ENCODE peak calls at places on chromosomes 1 and 21, in four cellular contexts. One of them, this sample, is unnamed.

GRCh38 chr1:39829791-39830533 is 41.3 kb upstream of the BMP8B start:
- DNase-seq in Peyer's patch: no peak
- DNase-seq in tibial nerve: no peak
- DNase-seq in CD8-positive, alpha-beta T cell: no peak
- DNase-seq in this sample: no peak

GRCh38 chr1:2866415-2867086 is 65.1 kb upstream of the TTC34 start:
- DNase-seq in Peyer's patch: no peak
- DNase-seq in tibial nerve: no peak
- DNase-seq in CD8-positive, alpha-beta T cell: no peak
- DNase-seq in this sample: no peak

GRCh38 chr21:42201615-42202161 is 17.3 kb upstream of the ABCG1 start:
- DNase-seq in Peyer's patch: peak; percentile 46
- DNase-seq in tibial nerve: no peak
- DNase-seq in CD8-positive, alpha-beta T cell: no peak
- DNase-seq in this sample: no peak

GRCh38 chr1:59062743-59063142 is 234.2 kb upstream of the FGGY start:
- DNase-seq in Peyer's patch: peak; percentile 59
- DNase-seq in tibial nerve: no peak
- DNase-seq in CD8-positive, alpha-beta T cell: no peak
- DNase-seq in this sample: peak; percentile 76

GRCh38 chr1:228212415-228212965 is 4.6 kb downstream of the OBSCN start:
- DNase-seq in Peyer's patch: peak; percentile 48
- DNase-seq in tibial nerve: no peak
- DNase-seq in CD8-positive, alpha-beta T cell: no peak
- DNase-seq in this sample: no peak

GRCh38 chr21:43866233-43866632 is 1.2 kb downstream of the AGPAT3 start:
- DNase-seq in Peyer's patch: peak; percentile 68
- DNase-seq in tibial nerve: peak; percentile 26
- DNase-seq in CD8-positive, alpha-beta T cell: peak; percentile 21
- DNase-seq in this sample: no peak

GRCh38 chr1:247113094-247113497 is 8.9 kb upstream of the ZNF669 start:
- DNase-seq in Peyer's patch: no peak
- DNase-seq in tibial nerve: no peak
- DNase-seq in CD8-positive, alpha-beta T cell: no peak
- DNase-seq in this sample: no peak

GRCh38 chr1:207454046-207454964 is at the start of gene CR2:
- DNase-seq in Peyer's patch: peak; percentile 90
- DNase-seq in tibial nerve: peak; percentile 5
- DNase-seq in CD8-positive, alpha-beta T cell: peak; percentile 63
- DNase-seq in this sample: no peak

GRCh38 chr1:79128726-79129125 is 122.2 kb upstream of the ADGRL4 start:
- DNase-seq in Peyer's patch: no peak
- DNase-seq in tibial nerve: no peak
- DNase-seq in CD8-positive, alpha-beta T cell: no peak
- DNase-seq in this sample: peak; percentile 71

GRCh38 chr1:209363112-209363511 is 220.4 kb upstream of the CAMK1G start:
- DNase-seq in Peyer's patch: no peak
- DNase-seq in tibial nerve: no peak
- DNase-seq in CD8-positive, alpha-beta T cell: no peak
- DNase-seq in this sample: no peak

GRCh38 chr1:145999321-146000024 is 3.1 kb upstream of the TXNIP start:
- DNase-seq in Peyer's patch: peak; percentile 80
- DNase-seq in tibial nerve: no peak
- DNase-seq in CD8-positive, alpha-beta T cell: peak; percentile 40
- DNase-seq in this sample: no peak

GRCh38 chr1:46246548-46247432 is 773 bp upstream of the RAD54L start:
- DNase-seq in Peyer's patch: no peak
- DNase-seq in tibial nerve: no peak
- DNase-seq in CD8-positive, alpha-beta T cell: peak; percentile 46
- DNase-seq in this sample: no peak

GRCh38 chr1:86841120-86841519 is 72.8 kb downstream of the SELENOF start:
- DNase-seq in Peyer's patch: no peak
- DNase-seq in tibial nerve: no peak
- DNase-seq in CD8-positive, alpha-beta T cell: no peak
- DNase-seq in this sample: no peak

GRCh38 chr1:223755432-223755792 is 43.1 kb downstream of the CAPN2 start:
- DNase-seq in Peyer's patch: no peak
- DNase-seq in tibial nerve: no peak
- DNase-seq in CD8-positive, alpha-beta T cell: no peak
- DNase-seq in this sample: no peak

GRCh38 chr1:2953688-2954285 is 67.5 kb upstream of the ACTRT2 start:
- DNase-seq in Peyer's patch: no peak
- DNase-seq in tibial nerve: no peak
- DNase-seq in CD8-positive, alpha-beta T cell: no peak
- DNase-seq in this sample: no peak

GRCh38 chr1:153663211-153663610 is 4.7 kb downstream of the SNAPIN start:
- DNase-seq in Peyer's patch: peak; percentile 22
- DNase-seq in tibial nerve: no peak
- DNase-seq in CD8-positive, alpha-beta T cell: no peak
- DNase-seq in this sample: no peak

GRCh38 chr21:38614558-38614957 is 116.3 kb upstream of the ERG start:
- DNase-seq in Peyer's patch: no peak
- DNase-seq in tibial nerve: no peak
- DNase-seq in CD8-positive, alpha-beta T cell: no peak
- DNase-seq in this sample: no peak

GRCh38 chr1:44322367-44322766 is 32.7 kb downstream of the ERI3 start:
- DNase-seq in Peyer's patch: no peak
- DNase-seq in tibial nerve: no peak
- DNase-seq in CD8-positive, alpha-beta T cell: no peak
- DNase-seq in this sample: no peak

GRCh38 chr1:57163332-57163731 is 197.5 kb upstream of the C8B start:
- DNase-seq in Peyer's patch: no peak
- DNase-seq in tibial nerve: no peak
- DNase-seq in CD8-positive, alpha-beta T cell: no peak
- DNase-seq in this sample: no peak

GRCh38 chr1:28163496-28164120 is 12.9 kb downstream of the PTAFR start:
- DNase-seq in Peyer's patch: no peak
- DNase-seq in tibial nerve: no peak
- DNase-seq in CD8-positive, alpha-beta T cell: no peak
- DNase-seq in this sample: no peak

GRCh38 chr1:172903581-172904220 is 147.0 kb downstream of the TNFSF18 start:
- DNase-seq in Peyer's patch: no peak
- DNase-seq in tibial nerve: no peak
- DNase-seq in CD8-positive, alpha-beta T cell: no peak
- DNase-seq in this sample: peak; percentile 55

GRCh38 chr1:170856455-170856854 is 78.9 kb upstream of the MROH9 start:
- DNase-seq in Peyer's patch: no peak
- DNase-seq in tibial nerve: no peak
- DNase-seq in CD8-positive, alpha-beta T cell: no peak
- DNase-seq in this sample: no peak

GRCh38 chr1:170857955-170858354 is 77.4 kb upstream of the MROH9 start:
- DNase-seq in Peyer's patch: no peak
- DNase-seq in tibial nerve: no peak
- DNase-seq in CD8-positive, alpha-beta T cell: no peak
- DNase-seq in this sample: no peak

GRCh38 chr1:170853867-170854266 is 81.5 kb upstream of the MROH9 start:
- DNase-seq in Peyer's patch: no peak
- DNase-seq in tibial nerve: no peak
- DNase-seq in CD8-positive, alpha-beta T cell: no peak
- DNase-seq in this sample: no peak

GRCh38 chr1:170853302-170853701 is 82.0 kb upstream of the MROH9 start:
- DNase-seq in Peyer's patch: no peak
- DNase-seq in tibial nerve: no peak
- DNase-seq in CD8-positive, alpha-beta T cell: no peak
- DNase-seq in this sample: no peak

DNA sequence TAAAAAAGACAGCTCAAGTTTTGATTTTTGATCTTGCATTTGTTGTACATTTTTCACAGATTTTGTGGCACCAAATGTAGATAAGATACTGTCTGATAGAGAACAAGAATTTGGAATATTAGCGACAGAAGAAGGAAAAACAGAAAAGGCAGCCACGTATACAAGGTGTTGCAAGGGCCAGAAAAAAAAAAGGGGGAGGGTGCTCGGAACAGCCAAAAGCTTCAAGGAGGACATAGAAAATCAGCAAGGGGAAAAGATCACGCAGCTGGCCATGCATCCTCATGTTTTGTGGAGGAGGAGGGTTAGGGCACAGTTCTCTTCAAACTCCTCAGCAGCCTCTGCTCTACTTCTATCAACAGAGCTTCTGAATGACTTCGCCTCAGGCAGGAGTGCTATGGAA is 80.7 kb upstream of the MROH9 start:
- DNase-seq in Peyer's patch: no peak
- DNase-seq in tibial nerve: no peak
- DNase-seq in CD8-positive, alpha-beta T cell: no peak
- DNase-seq in this sample: no peak
- TF ChIP-seq CTCF in Peyer's patch: no peak
- TF ChIP-seq CTCF in tibial nerve: no peak
- TF ChIP-seq CTCF in CD8-positive, alpha-beta T cell: no peak
- TF ChIP-seq CTCF in this sample: no peak

GRCh38 chr1:111792249-111792648 is 36.5 kb downstream of the DDX20 start:
- DNase-seq in Peyer's patch: no peak
- DNase-seq in tibial nerve: no peak
- DNase-seq in CD8-positive, alpha-beta T cell: no peak
- DNase-seq in this sample: no peak

GRCh38 chr1:111789077-111789476 is 33.4 kb downstream of the DDX20 start:
- DNase-seq in Peyer's patch: no peak
- DNase-seq in tibial nerve: no peak
- DNase-seq in CD8-positive, alpha-beta T cell: no peak
- DNase-seq in this sample: no peak

GRCh38 chr1:111793896-111794295 is 38.2 kb downstream of the DDX20 start:
- DNase-seq in Peyer's patch: no peak
- DNase-seq in tibial nerve: no peak
- DNase-seq in CD8-positive, alpha-beta T cell: no peak
- DNase-seq in this sample: no peak

GRCh38 chr1:111786669-111787207 is 31.0 kb downstream of the DDX20 start:
- DNase-seq in Peyer's patch: no peak
- DNase-seq in tibial nerve: no peak
- DNase-seq in CD8-positive, alpha-beta T cell: no peak
- DNase-seq in this sample: no peak

GRCh38 chr1:111789666-111790316 is 34.1 kb downstream of the DDX20 start:
- DNase-seq in Peyer's patch: no peak
- DNase-seq in tibial nerve: no peak
- DNase-seq in CD8-positive, alpha-beta T cell: no peak
- DNase-seq in this sample: no peak
- TF ChIP-seq CTCF in Peyer's patch: no peak
- TF ChIP-seq CTCF in tibial nerve: no peak
- TF ChIP-seq CTCF in CD8-positive, alpha-beta T cell: no peak
- TF ChIP-seq CTCF in this sample: no peak

GRCh38 chr1:13759072-13759471 is 59.1 kb downstream of the PRDM2 start:
- DNase-seq in Peyer's patch: no peak
- DNase-seq in tibial nerve: no peak
- DNase-seq in CD8-positive, alpha-beta T cell: no peak
- DNase-seq in this sample: no peak
- TF ChIP-seq CTCF in Peyer's patch: no peak
- TF ChIP-seq CTCF in tibial nerve: no peak
- TF ChIP-seq CTCF in CD8-positive, alpha-beta T cell: no peak
- TF ChIP-seq CTCF in this sample: no peak

DNA sequence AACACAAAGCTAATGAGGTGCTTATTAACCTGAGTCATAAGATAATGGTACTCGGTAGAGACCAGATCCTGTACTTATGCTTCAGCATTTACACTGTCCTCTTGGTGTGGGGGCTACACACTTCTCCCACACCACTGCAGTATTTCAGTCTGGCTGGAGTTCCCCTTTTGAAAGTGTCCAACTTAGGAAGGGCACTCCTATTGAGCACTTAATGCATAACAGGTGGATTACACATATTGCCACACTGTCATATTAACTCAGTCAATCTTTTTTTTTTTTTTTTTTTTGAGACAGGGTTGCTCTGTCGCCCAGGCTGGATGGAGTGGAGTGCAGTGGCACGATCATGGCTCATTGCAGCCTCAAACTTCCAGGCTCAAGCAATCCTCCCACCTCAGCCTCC is 1.5 kb downstream of the GPATCH4 start:
- DNase-seq in Peyer's patch: no peak
- DNase-seq in tibial nerve: no peak
- DNase-seq in CD8-positive, alpha-beta T cell: no peak
- DNase-seq in this sample: no peak
- TF ChIP-seq CTCF in Peyer's patch: no peak
- TF ChIP-seq CTCF in tibial nerve: no peak
- TF ChIP-seq CTCF in CD8-positive, alpha-beta T cell: no peak
- TF ChIP-seq CTCF in this sample: no peak